ENCODE peak calls at places on chromosome 2, in nine cellular contexts. One of them, this sample, is unnamed.

GRCh38 chr2:220162320-220162719 is 534.9 kb downstream of the SLC4A3 start:
- DNase-seq in OCI-LY7: no peak
- DNase-seq in mammary epithelial cell: no peak
- DNase-seq in type B pancreatic cell: no peak
- DNase-seq in colonic mucosa: no peak
- DNase-seq in uterus: no peak
- DNase-seq in RWPE1: no peak
- DNase-seq in fibroblast of lung: peak
- DNase-seq in Calu3: no peak
- DNase-seq in this sample: no peak

GRCh38 chr2:166106431-166107015 is 21.3 kb downstream of the SCN1A start:
- DNase-seq in uterus: no peak
- DNase-seq in RWPE1: no peak
- DNase-seq in type B pancreatic cell: no peak
- DNase-seq in colonic mucosa: no peak
- DNase-seq in fibroblast of lung: peak
- DNase-seq in Calu3: no peak
- DNase-seq in mammary epithelial cell: no peak
- DNase-seq in OCI-LY7: peak
- DNase-seq in this sample: no peak

GRCh38 chr2:201118957-201119848 is 3.2 kb downstream of the CFLAR start:
- DNase-seq in OCI-LY7: peak
- DNase-seq in mammary epithelial cell: no peak
- DNase-seq in colonic mucosa: no peak
- DNase-seq in Calu3: no peak
- DNase-seq in RWPE1: no peak
- DNase-seq in fibroblast of lung: peak
- DNase-seq in uterus: no peak
- DNase-seq in type B pancreatic cell: no peak
- DNase-seq in this sample: no peak

GRCh38 chr2:176383100-176383499 is 113.9 kb downstream of the MTX2 start:
- DNase-seq in OCI-LY7: no peak
- DNase-seq in RWPE1: no peak
- DNase-seq in type B pancreatic cell: no peak
- DNase-seq in colonic mucosa: no peak
- DNase-seq in Calu3: no peak
- DNase-seq in fibroblast of lung: no peak
- DNase-seq in mammary epithelial cell: no peak
- DNase-seq in uterus: no peak
- DNase-seq in this sample: no peak

GRCh38 chr2:236972491-236973379 is 113.0 kb upstream of the COPS8 start:
- DNase-seq in OCI-LY7: no peak
- DNase-seq in uterus: no peak
- DNase-seq in fibroblast of lung: peak
- DNase-seq in Calu3: peak
- DNase-seq in colonic mucosa: peak
- DNase-seq in type B pancreatic cell: no peak
- DNase-seq in RWPE1: peak
- DNase-seq in mammary epithelial cell: peak
- DNase-seq in this sample: peak

GRCh38 chr2:184769038-184769437 is 170.7 kb downstream of the ZNF804A start:
- DNase-seq in Calu3: no peak
- DNase-seq in mammary epithelial cell: no peak
- DNase-seq in type B pancreatic cell: no peak
- DNase-seq in uterus: no peak
- DNase-seq in OCI-LY7: no peak
- DNase-seq in RWPE1: peak
- DNase-seq in colonic mucosa: no peak
- DNase-seq in fibroblast of lung: peak
- DNase-seq in this sample: no peak

GRCh38 chr2:25373269-25373981 is 31.7 kb upstream of the DNMT3A start:
- DNase-seq in type B pancreatic cell: no peak
- DNase-seq in uterus: no peak
- DNase-seq in OCI-LY7: no peak
- DNase-seq in fibroblast of lung: no peak
- DNase-seq in RWPE1: peak
- DNase-seq in colonic mucosa: peak
- DNase-seq in mammary epithelial cell: peak
- DNase-seq in Calu3: peak
- DNase-seq in this sample: peak

GRCh38 chr2:47724221-47724981 is 58.5 kb upstream of the MSH6 start:
- DNase-seq in Calu3: no peak
- DNase-seq in RWPE1: peak
- DNase-seq in uterus: no peak
- DNase-seq in colonic mucosa: no peak
- DNase-seq in mammary epithelial cell: peak
- DNase-seq in type B pancreatic cell: no peak
- DNase-seq in fibroblast of lung: no peak
- DNase-seq in OCI-LY7: peak
- DNase-seq in this sample: no peak

GRCh38 chr2:109223490-109223889 is 94.5 kb downstream of the SH3RF3 start:
- DNase-seq in fibroblast of lung: no peak
- DNase-seq in type B pancreatic cell: no peak
- DNase-seq in mammary epithelial cell: no peak
- DNase-seq in OCI-LY7: no peak
- DNase-seq in RWPE1: no peak
- DNase-seq in Calu3: no peak
- DNase-seq in uterus: no peak
- DNase-seq in colonic mucosa: no peak
- DNase-seq in this sample: no peak

GRCh38 chr2:109225170-109225775 is 96.3 kb downstream of the SH3RF3 start:
- DNase-seq in colonic mucosa: no peak
- DNase-seq in type B pancreatic cell: no peak
- DNase-seq in uterus: no peak
- DNase-seq in mammary epithelial cell: no peak
- DNase-seq in OCI-LY7: no peak
- DNase-seq in RWPE1: no peak
- DNase-seq in Calu3: no peak
- DNase-seq in fibroblast of lung: no peak
- DNase-seq in this sample: no peak

GRCh38 chr2:109226128-109226527 is 97.1 kb downstream of the SH3RF3 start:
- DNase-seq in Calu3: no peak
- DNase-seq in uterus: no peak
- DNase-seq in OCI-LY7: no peak
- DNase-seq in colonic mucosa: no peak
- DNase-seq in RWPE1: no peak
- DNase-seq in fibroblast of lung: peak
- DNase-seq in type B pancreatic cell: no peak
- DNase-seq in mammary epithelial cell: no peak
- DNase-seq in this sample: no peak

GRCh38 chr2:109222422-109222821 is 93.4 kb downstream of the SH3RF3 start:
- DNase-seq in uterus: no peak
- DNase-seq in Calu3: no peak
- DNase-seq in mammary epithelial cell: no peak
- DNase-seq in OCI-LY7: no peak
- DNase-seq in RWPE1: no peak
- DNase-seq in fibroblast of lung: no peak
- DNase-seq in type B pancreatic cell: no peak
- DNase-seq in colonic mucosa: no peak
- DNase-seq in this sample: no peak

GRCh38 chr2:109222825-109223471 is 93.9 kb downstream of the SH3RF3 start:
- DNase-seq in mammary epithelial cell: no peak
- DNase-seq in fibroblast of lung: no peak
- DNase-seq in OCI-LY7: no peak
- DNase-seq in Calu3: no peak
- DNase-seq in colonic mucosa: no peak
- DNase-seq in uterus: no peak
- DNase-seq in type B pancreatic cell: no peak
- DNase-seq in RWPE1: no peak
- DNase-seq in this sample: no peak
- TF ChIP-seq CTCF in mammary epithelial cell: no peak
- TF ChIP-seq CTCF in fibroblast of lung: peak
- TF ChIP-seq CTCF in OCI-LY7: no peak
- TF ChIP-seq CTCF in Calu3: no peak
- TF ChIP-seq CTCF in colonic mucosa: no peak
- TF ChIP-seq CTCF in uterus: no peak
- TF ChIP-seq CTCF in type B pancreatic cell: peak
- TF ChIP-seq CTCF in RWPE1: no peak
- TF ChIP-seq CTCF in this sample: no peak

DNA sequence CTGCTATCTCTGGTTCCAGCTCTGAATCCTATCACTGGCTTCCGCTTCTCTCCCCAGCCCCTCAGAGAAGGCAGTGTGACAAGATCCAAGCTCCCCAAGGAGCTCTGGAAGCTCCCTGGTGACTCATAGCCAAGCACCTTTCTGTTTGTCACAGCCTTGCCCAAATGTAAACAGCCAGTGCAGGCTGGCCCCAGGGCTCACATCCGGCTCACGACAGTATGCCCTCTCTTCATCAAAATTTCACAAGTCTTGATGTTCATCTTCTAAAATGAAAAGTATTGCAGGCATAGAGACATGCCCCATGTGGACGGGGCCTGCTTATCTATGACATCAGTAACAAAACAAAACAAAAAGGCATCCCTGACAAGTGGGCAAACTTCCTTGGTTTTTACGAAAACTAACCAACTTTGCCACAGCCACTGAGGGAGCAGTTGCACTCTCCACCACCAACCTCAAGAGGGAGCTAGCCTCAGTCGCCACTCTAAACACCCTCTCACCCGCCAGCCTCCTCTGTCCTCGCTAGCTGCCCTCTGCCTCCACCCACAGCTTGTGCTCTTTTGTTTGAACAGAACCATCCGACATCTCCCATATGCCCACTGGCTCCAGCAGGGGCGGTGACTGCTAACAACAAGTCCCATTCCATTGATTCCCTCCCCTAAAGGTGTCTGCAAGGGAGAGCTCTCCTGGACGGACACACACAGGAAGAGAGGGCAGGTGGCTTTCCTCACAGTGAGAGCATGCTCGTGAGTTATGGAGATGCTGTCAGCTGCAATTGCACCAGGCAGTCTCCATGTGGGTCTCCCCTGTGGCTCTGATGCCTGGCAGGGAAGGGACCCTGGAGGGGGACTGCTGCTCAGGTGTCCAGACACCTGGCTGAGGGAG is 71.0 kb upstream of the DAPL1 start:
- DNase-seq in RWPE1: no peak
- DNase-seq in OCI-LY7: no peak
- DNase-seq in uterus: no peak
- DNase-seq in mammary epithelial cell: peak
- DNase-seq in type B pancreatic cell: no peak
- DNase-seq in fibroblast of lung: no peak
- DNase-seq in Calu3: peak
- DNase-seq in colonic mucosa: no peak
- DNase-seq in this sample: no peak
- TF ChIP-seq CTCF in RWPE1: no peak
- TF ChIP-seq CTCF in OCI-LY7: peak
- TF ChIP-seq CTCF in uterus: no peak
- TF ChIP-seq CTCF in mammary epithelial cell: peak
- TF ChIP-seq CTCF in type B pancreatic cell: peak
- TF ChIP-seq CTCF in fibroblast of lung: peak
- TF ChIP-seq CTCF in Calu3: peak
- TF ChIP-seq CTCF in colonic mucosa: no peak
- TF ChIP-seq CTCF in this sample: no peak

GRCh38 chr2:113697516-113697915 is 58.9 kb downstream of the SLC35F5 start:
- DNase-seq in fibroblast of lung: no peak
- DNase-seq in Calu3: no peak
- DNase-seq in RWPE1: no peak
- DNase-seq in colonic mucosa: no peak
- DNase-seq in type B pancreatic cell: no peak
- DNase-seq in OCI-LY7: no peak
- DNase-seq in mammary epithelial cell: peak
- DNase-seq in uterus: no peak
- DNase-seq in this sample: no peak

GRCh38 chr2:113699048-113699447 is 57.4 kb downstream of the SLC35F5 start:
- DNase-seq in type B pancreatic cell: no peak
- DNase-seq in RWPE1: no peak
- DNase-seq in Calu3: no peak
- DNase-seq in OCI-LY7: no peak
- DNase-seq in colonic mucosa: no peak
- DNase-seq in uterus: no peak
- DNase-seq in fibroblast of lung: no peak
- DNase-seq in mammary epithelial cell: no peak
- DNase-seq in this sample: no peak

GRCh38 chr2:113705982-113706523 is 50.4 kb downstream of the SLC35F5 start:
- DNase-seq in mammary epithelial cell: no peak
- DNase-seq in fibroblast of lung: no peak
- DNase-seq in RWPE1: no peak
- DNase-seq in colonic mucosa: no peak
- DNase-seq in Calu3: no peak
- DNase-seq in uterus: no peak
- DNase-seq in OCI-LY7: no peak
- DNase-seq in type B pancreatic cell: no peak
- DNase-seq in this sample: no peak

GRCh38 chr2:113703404-113704299 is 52.8 kb downstream of the SLC35F5 start:
- DNase-seq in RWPE1: no peak
- DNase-seq in type B pancreatic cell: no peak
- DNase-seq in colonic mucosa: peak
- DNase-seq in Calu3: no peak
- DNase-seq in uterus: no peak
- DNase-seq in mammary epithelial cell: no peak
- DNase-seq in fibroblast of lung: no peak
- DNase-seq in OCI-LY7: no peak
- DNase-seq in this sample: no peak

GRCh38 chr2:113700186-113700841 is 56.1 kb downstream of the SLC35F5 start:
- DNase-seq in OCI-LY7: peak
- DNase-seq in uterus: no peak
- DNase-seq in type B pancreatic cell: no peak
- DNase-seq in Calu3: no peak
- DNase-seq in RWPE1: no peak
- DNase-seq in mammary epithelial cell: no peak
- DNase-seq in colonic mucosa: no peak
- DNase-seq in fibroblast of lung: peak
- DNase-seq in this sample: no peak
- TF ChIP-seq CTCF in OCI-LY7: peak
- TF ChIP-seq CTCF in uterus: no peak
- TF ChIP-seq CTCF in type B pancreatic cell: peak
- TF ChIP-seq CTCF in Calu3: no peak
- TF ChIP-seq CTCF in RWPE1: no peak
- TF ChIP-seq CTCF in mammary epithelial cell: no peak
- TF ChIP-seq CTCF in colonic mucosa: peak
- TF ChIP-seq CTCF in fibroblast of lung: no peak
- TF ChIP-seq CTCF in this sample: no peak

GRCh38 chr2:240798327-240798905 is 21.6 kb downstream of the KIF1A start:
- DNase-seq in Calu3: no peak
- DNase-seq in fibroblast of lung: no peak
- DNase-seq in mammary epithelial cell: no peak
- DNase-seq in RWPE1: no peak
- DNase-seq in uterus: no peak
- DNase-seq in type B pancreatic cell: no peak
- DNase-seq in colonic mucosa: no peak
- DNase-seq in OCI-LY7: no peak
- DNase-seq in this sample: peak

GRCh38 chr2:240796543-240797499 is 23.2 kb downstream of the KIF1A start:
- DNase-seq in Calu3: no peak
- DNase-seq in colonic mucosa: no peak
- DNase-seq in mammary epithelial cell: no peak
- DNase-seq in type B pancreatic cell: no peak
- DNase-seq in RWPE1: no peak
- DNase-seq in uterus: peak
- DNase-seq in OCI-LY7: no peak
- DNase-seq in fibroblast of lung: no peak
- DNase-seq in this sample: no peak

GRCh38 chr2:240797914-240798313 is 22.1 kb downstream of the KIF1A start:
- DNase-seq in mammary epithelial cell: no peak
- DNase-seq in type B pancreatic cell: no peak
- DNase-seq in colonic mucosa: no peak
- DNase-seq in Calu3: no peak
- DNase-seq in RWPE1: no peak
- DNase-seq in fibroblast of lung: no peak
- DNase-seq in OCI-LY7: no peak
- DNase-seq in uterus: peak
- DNase-seq in this sample: peak

GRCh38 chr2:240795916-240796510 is 24.0 kb downstream of the KIF1A start:
- DNase-seq in OCI-LY7: no peak
- DNase-seq in uterus: no peak
- DNase-seq in fibroblast of lung: no peak
- DNase-seq in Calu3: no peak
- DNase-seq in type B pancreatic cell: no peak
- DNase-seq in colonic mucosa: no peak
- DNase-seq in mammary epithelial cell: no peak
- DNase-seq in RWPE1: no peak
- DNase-seq in this sample: no peak

DNA sequence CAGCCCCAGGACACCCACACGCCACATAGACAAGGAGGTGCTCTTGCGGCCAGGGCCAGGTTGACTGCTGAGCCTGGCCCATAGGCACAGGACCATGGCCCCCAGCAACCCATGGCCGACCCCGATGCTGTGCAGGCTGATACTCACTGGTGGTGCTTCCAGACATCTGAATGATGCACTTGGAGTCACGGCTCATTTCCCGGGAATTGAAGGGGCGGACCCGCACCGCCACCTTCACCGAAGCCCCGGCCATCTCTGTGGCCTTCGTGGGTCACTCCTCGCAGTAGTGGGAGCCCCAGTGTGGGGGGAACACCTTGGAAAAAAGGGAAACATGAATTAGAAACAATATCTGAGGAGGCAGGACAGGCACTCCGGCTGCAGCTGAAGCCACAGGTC is 22.5 kb downstream of the KIF1A start:
- DNase-seq in uterus: peak
- DNase-seq in OCI-LY7: no peak
- DNase-seq in type B pancreatic cell: no peak
- DNase-seq in Calu3: no peak
- DNase-seq in fibroblast of lung: no peak
- DNase-seq in RWPE1: no peak
- DNase-seq in mammary epithelial cell: no peak
- DNase-seq in colonic mucosa: no peak
- DNase-seq in this sample: peak
- TF ChIP-seq CTCF in uterus: no peak
- TF ChIP-seq CTCF in OCI-LY7: no peak
- TF ChIP-seq CTCF in type B pancreatic cell: no peak
- TF ChIP-seq CTCF in Calu3: no peak
- TF ChIP-seq CTCF in fibroblast of lung: no peak
- TF ChIP-seq CTCF in RWPE1: no peak
- TF ChIP-seq CTCF in mammary epithelial cell: no peak
- TF ChIP-seq CTCF in colonic mucosa: no peak
- TF ChIP-seq CTCF in this sample: no peak